ENCODE peak calls at places on chromosomes 13 and 19, in six cellular contexts. B is neuronal stem cell, R is mesendoderm, Q is H1, M is IMR-90, Y is mesenchymal stem cell. U is an unnamed sample.

GRCh38 chr13:40336228-40337221 is 329.9 kb downstream of the FOXO1 start:
- DNase-seq in Q (no peak), M (no peak), B (no peak), Y (no peak), R (no peak), U (no peak)

GRCh38 chr13:48782429-48782840 is 128.7 kb downstream of the CYSLTR2 start:
- DNase-seq in Y (no peak), M (no peak), B (no peak), R (no peak), Q (no peak), U (no peak)

GRCh38 chr13:51803018-51803417 is 945 bp downstream of the DHRS12 start:
- DNase-seq in Y (no peak), Q (no peak), B (no peak), R (peak; percentile 74), M (no peak), U (no peak)

GRCh38 chr13:34276764-34277163 is 458.8 kb downstream of the RFC3 start:
- DNase-seq in Y (no peak), Q (no peak), B (no peak), R (no peak), M (no peak), U (no peak)

GRCh38 chr19:6047741-6048231 is 62.5 kb downstream of the RFX2 start:
- DNase-seq in M (peak; percentile 52), Y (peak; percentile 65), R (peak; percentile 83), Q (no peak), B (peak; percentile 42), U (peak; percentile 75)

GRCh38 chr13:95226932-95227718 is 74.1 kb downstream of the ABCC4 start:
- DNase-seq in R (no peak), B (no peak), Y (peak; percentile 31), Q (no peak), M (no peak), U (no peak)

GRCh38 chr19:6453951-6454565 is 5.5 kb downstream of the SLC25A23 start:
- DNase-seq in M (no peak), B (no peak), Y (no peak), R (no peak), Q (no peak), U (no peak)

GRCh38 chr13:111115051-111115840 is at the start of gene ARHGEF7:
- DNase-seq in R (peak; percentile 43), Q (no peak), B (peak; percentile 43), Y (peak; percentile 22), M (no peak), U (no peak)

GRCh38 chr19:8221161-8221560 is 12.0 kb downstream of the CERS4 start:
- DNase-seq in Q (no peak), B (no peak), M (no peak), Y (no peak), R (no peak), U (no peak)

GRCh38 chr13:28534801-28535200 is 39.9 kb upstream of the FLT1 start:
- DNase-seq in R (no peak), B (no peak), Q (no peak), M (no peak), Y (no peak), U (no peak)

GRCh38 chr13:28537149-28537548 is 42.2 kb upstream of the FLT1 start:
- DNase-seq in M (no peak), B (no peak), R (no peak), Y (no peak), Q (no peak), U (no peak)

GRCh38 chr13:28536371-28536770 is 41.4 kb upstream of the FLT1 start:
- DNase-seq in B (no peak), M (no peak), R (no peak), Y (no peak), Q (no peak), U (no peak)

GRCh38 chr13:28534210-28534609 is 39.3 kb upstream of the FLT1 start:
- DNase-seq in M (no peak), B (no peak), Y (no peak), Q (no peak), R (no peak), U (no peak)

DNA sequence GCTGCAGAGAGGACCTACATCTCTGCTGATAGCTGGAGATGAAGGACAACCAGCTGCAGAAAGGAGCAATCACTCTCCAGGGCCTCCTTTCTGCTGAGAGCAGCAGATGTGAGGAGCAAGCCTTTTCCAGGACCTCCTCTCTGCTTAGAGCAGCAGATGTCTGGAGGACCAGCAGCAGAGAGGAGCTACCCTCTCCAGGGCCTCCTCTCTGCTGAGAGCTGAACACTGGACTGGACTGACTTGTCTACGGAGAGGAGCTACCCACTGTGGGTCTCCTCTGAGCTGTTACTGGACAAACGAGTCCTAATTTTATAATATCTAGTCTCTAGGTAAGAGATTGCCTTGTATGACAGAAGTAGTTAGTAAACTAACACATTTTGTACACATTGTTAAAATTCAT is 40.8 kb upstream of the FLT1 start:
- DNase-seq in Q (no peak), Y (no peak), R (no peak), M (no peak), B (no peak), U (no peak)
- H2BK15ac ChIP-seq in Q (no peak overlapping the region), Y (no peak overlapping the region), R (no peak overlapping the region), M (no peak overlapping the region), B (no peak overlapping the region), U (no peak overlapping the region)

DNA sequence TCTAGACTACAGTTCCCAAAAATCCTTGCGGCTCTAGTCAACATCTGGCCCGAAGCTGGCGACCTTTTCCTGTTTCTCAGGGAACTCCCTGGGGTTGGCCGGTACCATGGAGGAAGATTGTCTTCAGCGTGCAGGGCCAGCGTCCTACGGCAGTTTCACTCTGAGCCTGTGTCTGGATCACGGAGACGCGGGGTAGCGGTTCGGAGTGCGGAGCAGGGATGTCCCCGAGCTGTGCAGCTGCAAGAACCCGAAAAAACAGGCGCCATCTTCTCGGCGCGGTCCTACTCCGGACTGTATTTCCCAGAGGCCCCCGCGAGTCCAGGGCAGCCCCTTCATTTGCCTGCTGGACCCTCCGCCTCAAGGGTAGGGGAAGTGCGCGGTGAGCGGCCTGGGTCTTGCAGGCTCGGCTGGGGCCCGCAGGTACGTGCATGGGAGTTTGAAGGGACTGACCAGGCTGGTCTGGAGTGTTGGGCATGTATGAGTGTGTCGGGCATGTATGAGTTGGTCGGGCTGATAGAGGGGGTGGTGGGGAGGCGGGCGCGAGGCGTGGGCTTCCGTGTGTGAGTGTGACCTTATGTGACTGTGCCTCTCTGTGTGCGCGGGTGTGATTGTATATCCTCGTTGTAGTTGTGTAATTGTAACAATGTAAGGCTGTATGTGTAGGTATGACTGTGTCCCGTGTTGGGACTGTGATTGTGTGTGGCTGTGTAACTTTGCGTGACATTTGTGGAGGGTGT is at the start of gene ZNF383:
- DNase-seq in R (peak; percentile 98), B (peak; percentile 82), Y (peak; percentile 91), Q (peak; percentile 83), M (peak; percentile 84), U (peak; percentile 95)
- H3K18ac ChIP-seq in R (peak within 1 kb of the TSS; percentile 69), B (peak within 1 kb of the TSS; percentile 99), Y (peak within 1 kb of the TSS; percentile 98), Q (peak within 1 kb of the TSS; percentile 99), M (peak within 1 kb of the TSS; percentile 86), U (peak within 1 kb of the TSS; percentile 99)

GRCh38 chr13:32501058-32501457 is 37.5 kb downstream of the N4BP2L2 start:
- DNase-seq in M (peak; percentile 7), R (no peak), B (no peak), Y (peak; percentile 14), Q (no peak), U (no peak)
- H2BK15ac ChIP-seq in M (no peak overlapping the region), R (no peak overlapping the region), B (no peak overlapping the region), Y (no peak overlapping the region), Q (no peak overlapping the region), U (no peak overlapping the region)

GRCh38 chr19:46744005-46744691 is 1.7 kb upstream of the FKRP start:
- DNase-seq in B (no peak), Y (no peak), M (no peak), R (no peak), Q (no peak), U (no peak)

GRCh38 chr19:46746281-46746965 is at the start of gene STRN4:
- DNase-seq in R (peak; percentile 40), M (no peak), B (peak; percentile 47), Q (no peak), Y (peak; percentile 46), U (no peak)

GRCh38 chr19:46745030-46745429 is 827 bp upstream of the FKRP start:
- DNase-seq in R (no peak), Q (no peak), Y (no peak), B (no peak), M (no peak), U (no peak)

GRCh38 chr19:46748325-46749109 is 2.3 kb upstream of the STRN4 start:
- DNase-seq in Y (peak; percentile 79), B (peak; percentile 57), R (peak; percentile 85), M (peak; percentile 56), Q (no peak), U (peak; percentile 84)

GRCh38 chr19:46745521-46746280 is at the start of gene FKRP:
- DNase-seq in R (no peak), Y (peak; percentile 35), M (no peak), B (no peak), Q (no peak), U (no peak)
- H3K18ac ChIP-seq in R (peak within 1 kb of the TSS; percentile 100), Y (peak within 1 kb of the TSS; percentile 96), M (peak within 1 kb of the TSS; percentile 68), B (peak within 1 kb of the TSS; percentile 99), Q (peak within 1 kb of the TSS; percentile 83), U (peak within 1 kb of the TSS; percentile 96)

DNA sequence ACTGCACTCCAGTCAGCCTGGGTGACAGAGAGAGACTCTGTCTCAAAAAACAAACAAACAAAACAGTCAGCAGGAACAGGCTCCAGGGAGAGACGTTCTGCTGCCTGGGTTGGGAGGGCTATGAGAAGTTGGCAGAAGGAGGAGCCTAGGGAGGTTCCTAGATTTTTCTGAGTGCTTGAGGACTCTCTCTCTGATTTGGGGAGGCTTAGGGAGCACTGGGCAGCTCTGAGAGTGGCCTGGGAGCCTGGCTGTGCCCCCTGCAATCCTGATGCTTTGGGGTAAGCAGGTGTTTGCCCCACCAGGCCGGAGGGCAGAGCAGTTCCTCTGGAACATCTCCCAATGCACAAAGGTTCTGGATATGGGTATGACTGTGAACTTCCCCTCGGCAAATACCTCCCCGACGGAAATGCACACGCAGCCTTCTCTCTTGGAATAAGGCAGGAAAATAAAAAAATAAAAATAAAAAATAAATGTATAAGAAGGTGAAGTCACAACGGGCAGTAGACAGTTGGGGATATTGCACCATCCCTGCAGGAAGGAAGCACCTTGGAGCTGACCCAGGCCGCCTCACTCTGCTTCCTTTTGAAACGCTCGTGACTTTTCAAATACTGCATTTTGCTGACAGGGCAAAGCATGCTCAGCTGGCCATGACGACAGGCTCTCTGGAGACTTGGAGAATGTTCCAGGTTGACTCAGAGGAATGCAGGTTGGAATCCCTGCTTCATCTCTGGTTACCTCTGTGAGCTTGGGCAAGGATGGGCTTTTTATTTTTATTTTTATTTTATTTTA is 26.5 kb upstream of the HOMER3 start:
- DNase-seq in Q (no peak), B (no peak), Y (peak; percentile 48), R (no peak), M (peak; percentile 32), U (no peak)
- H2BK15ac ChIP-seq in Q (no peak overlapping the region), B (no peak overlapping the region), Y (no peak overlapping the region), R (no peak overlapping the region), M (no peak overlapping the region), U (no peak overlapping the region)

DNA sequence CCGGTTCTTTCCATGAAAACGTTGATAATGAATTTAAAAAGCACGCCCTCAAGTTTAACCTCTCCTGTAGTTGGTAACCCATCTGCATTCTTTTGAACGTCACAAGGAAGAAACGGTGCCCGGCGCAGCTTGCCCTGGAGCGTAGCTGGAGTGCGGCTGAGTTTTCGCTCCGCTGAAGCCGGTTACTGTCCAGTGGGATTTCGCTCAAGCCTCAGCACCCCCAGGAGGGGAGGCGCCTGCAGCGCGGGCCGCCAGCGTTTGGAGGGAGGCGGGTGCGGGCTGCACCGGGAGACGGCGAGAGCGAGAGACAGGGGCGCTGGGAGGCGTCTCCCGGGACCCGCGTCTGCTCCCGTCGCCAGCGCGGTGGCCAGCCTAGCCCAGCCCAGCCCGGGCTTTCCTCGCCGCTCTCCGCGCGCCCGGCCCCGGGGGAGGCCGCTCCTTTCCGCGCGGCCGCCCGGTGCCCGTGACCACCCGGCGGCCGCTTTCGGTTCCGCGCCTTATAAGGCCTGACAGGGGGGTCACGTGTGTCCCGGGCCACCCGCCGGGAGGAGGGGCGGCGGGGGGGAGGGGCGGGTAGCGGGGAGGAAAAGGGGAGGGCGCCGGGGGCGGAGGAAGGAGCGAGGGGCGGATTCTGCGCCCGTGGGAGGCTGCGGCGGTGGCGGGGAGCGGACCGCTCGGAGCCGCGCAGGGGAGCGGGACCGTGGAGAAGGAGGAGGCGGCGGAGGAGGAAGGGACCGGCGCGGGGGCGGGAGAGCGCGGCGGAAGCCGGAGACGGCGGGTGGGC is 8.3 kb upstream of the DGKH start:
- DNase-seq in Q (no peak), Y (peak; percentile 89), M (peak; percentile 86), B (peak; percentile 77), R (peak; percentile 73), U (peak; percentile 78)
- H3K18ac ChIP-seq in Q (peak overlapping the region; percentile 63), Y (peak overlapping the region; percentile 92), M (peak overlapping the region; percentile 44), B (peak overlapping the region; percentile 97), R (peak overlapping the region; percentile 98), U (peak overlapping the region; percentile 71)

U was measured in H9.